ENCODE peak calls at places on chromosomes 13 and 19, in ten cellular contexts. G, V, L, R, Z, E, Q, M, F and T are unnamed samples.

GRCh38 chr13:37870895-37871550 is 1.5 kb upstream of the TRPC4 start:
- DNase-seq in V (no peak), M (no peak), L (peak), G (no peak), Q (no peak), F (no peak), R (no peak), Z (no peak), E (no peak), T (no peak)

GRCh38 chr13:27043013-27043412 is 128.6 kb downstream of the USP12 start:
- DNase-seq in R (peak), L (peak), G (no peak), E (no peak), V (no peak), M (peak), Z (peak), F (no peak), Q (peak), T (peak)

GRCh38 chr13:25148005-25148798 is 23.9 kb downstream of the AMER2 start:
- DNase-seq in L (no peak), Z (no peak), V (no peak), Q (no peak), F (no peak), G (no peak), R (no peak), M (no peak), E (no peak), T (no peak)

GRCh38 chr13:23969672-23970071 is 72.4 kb upstream of the C1QTNF9B start:
- DNase-seq in Z (no peak), V (no peak), Q (no peak), E (no peak), R (peak), G (no peak), F (no peak), L (peak), M (no peak), T (no peak)

GRCh38 chr13:110110783-110111182 is 196.2 kb downstream of the COL4A1 start:
- DNase-seq in R (no peak), E (no peak), Z (no peak), G (no peak), L (no peak), Q (no peak), F (no peak), M (no peak), V (peak), T (no peak)

GRCh38 chr13:50073340-50073739 is 58.1 kb downstream of the KCNRG start:
- DNase-seq in F (no peak), L (no peak), E (no peak), R (no peak), M (no peak), V (no peak), G (no peak), Q (no peak), Z (no peak), T (no peak)

GRCh38 chr19:46218160-46218559 is 11.4 kb upstream of the IGFL1 start:
- DNase-seq in Z (peak), R (peak), F (no peak), M (no peak), Q (no peak), V (no peak), E (no peak), G (no peak), L (peak), T (peak)

GRCh38 chr19:1848399-1849131 is at the start of gene REXO1:
- DNase-seq in Z (peak), E (peak), L (peak), R (peak), M (peak), G (peak), Q (peak), F (peak), V (peak), T (peak)

GRCh38 chr19:56091751-56092546 is 29.1 kb downstream of the ZNF787 start:
- DNase-seq in L (no peak), V (no peak), Q (no peak), M (no peak), R (no peak), Z (peak), E (no peak), F (no peak), G (no peak), T (peak)

GRCh38 chr13:95060120-95060519 is 241.1 kb downstream of the ABCC4 start:
- DNase-seq in Z (no peak), F (no peak), L (no peak), Q (no peak), R (no peak), G (no peak), M (no peak), E (no peak), V (no peak), T (no peak)

GRCh38 chr19:45161715-45162463 is 1.1 kb upstream of the NKPD1 start:
- DNase-seq in E (no peak), Q (no peak), R (no peak), F (peak), M (no peak), L (peak), G (no peak), Z (no peak), V (no peak), T (no peak)

GRCh38 chr13:23160241-23161175 is 20.3 kb upstream of the SGCG start:
- DNase-seq in Z (peak), R (no peak), Q (no peak), F (no peak), L (no peak), V (no peak), M (no peak), G (no peak), E (no peak), T (no peak)

GRCh38 chr19:7687177-7687576 is 6.5 kb downstream of the TRAPPC5 start:
- DNase-seq in V (no peak), G (no peak), M (no peak), Z (no peak), F (no peak), E (no peak), R (no peak), L (no peak), Q (no peak), T (no peak)

GRCh38 chr19:7682175-7682855 is 1.7 kb downstream of the TRAPPC5 start:
- DNase-seq in F (no peak), M (no peak), Q (no peak), R (no peak), Z (no peak), V (no peak), L (no peak), G (no peak), E (no peak), T (no peak)

GRCh38 chr19:7689165-7689564 is 8.5 kb downstream of the TRAPPC5 start:
- DNase-seq in V (no peak), Q (no peak), G (no peak), Z (no peak), F (no peak), L (no peak), M (no peak), R (no peak), E (no peak), T (no peak)

GRCh38 chr19:7681336-7682174 is 922 bp downstream of the TRAPPC5 start:
- DNase-seq in R (peak), M (peak), G (peak), Z (peak), F (peak), Q (no peak), V (peak), E (peak), L (peak), T (peak)

DNA sequence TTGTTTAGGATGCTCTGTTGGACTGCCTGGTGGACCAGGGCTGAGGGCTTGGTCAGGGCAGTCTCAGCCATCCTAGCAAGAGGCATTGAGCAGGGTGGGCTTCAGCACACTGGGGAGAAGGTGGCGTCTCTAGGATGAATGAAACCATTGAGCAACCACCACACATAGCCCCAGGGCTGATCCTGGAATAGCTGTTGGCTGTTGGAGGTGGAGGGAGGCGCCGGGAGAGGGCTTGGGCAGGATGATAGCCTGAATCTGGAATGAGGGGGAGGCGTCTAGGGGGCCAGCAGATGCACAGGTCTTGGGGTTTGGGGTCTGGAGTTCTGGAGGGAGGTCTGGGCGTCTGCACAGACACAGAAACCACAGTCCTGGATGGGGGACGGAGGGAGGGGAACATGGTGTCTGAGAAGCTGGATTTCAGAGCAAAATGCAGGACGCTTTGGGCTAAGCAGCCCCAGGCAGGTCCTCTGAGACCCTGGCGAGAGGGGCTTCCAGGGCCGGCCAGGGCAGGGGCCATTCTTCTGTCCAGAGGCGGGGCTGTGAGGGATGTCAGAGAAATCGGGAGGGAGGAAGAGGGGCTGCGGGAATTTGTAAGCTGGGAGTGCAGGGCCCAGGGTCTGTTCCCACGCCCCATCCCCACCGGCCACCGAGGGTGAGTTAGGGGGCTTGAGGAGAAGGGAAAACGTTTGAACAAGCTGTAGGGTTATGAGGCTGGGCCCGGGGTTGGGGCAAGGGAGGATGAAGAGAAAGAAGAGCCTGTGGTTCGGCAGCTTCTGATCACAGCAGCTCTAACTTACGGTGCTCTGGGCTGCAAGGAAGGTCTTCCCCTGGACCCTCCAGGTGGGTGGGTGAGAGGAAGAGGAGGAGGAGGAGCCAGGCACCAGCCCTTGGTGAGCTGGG is 5.2 kb downstream of the TRAPPC5 start:
- DNase-seq in V (no peak), M (no peak), Z (no peak), L (no peak), Q (no peak), E (no peak), R (no peak), F (no peak), G (no peak), T (no peak)
- TF ChIP-seq POLR2A in V (no peak), M (no peak), Z (no peak), L (no peak), Q (no peak), E (no peak), R (no peak), F (no peak), G (no peak), T (no peak)

DNA sequence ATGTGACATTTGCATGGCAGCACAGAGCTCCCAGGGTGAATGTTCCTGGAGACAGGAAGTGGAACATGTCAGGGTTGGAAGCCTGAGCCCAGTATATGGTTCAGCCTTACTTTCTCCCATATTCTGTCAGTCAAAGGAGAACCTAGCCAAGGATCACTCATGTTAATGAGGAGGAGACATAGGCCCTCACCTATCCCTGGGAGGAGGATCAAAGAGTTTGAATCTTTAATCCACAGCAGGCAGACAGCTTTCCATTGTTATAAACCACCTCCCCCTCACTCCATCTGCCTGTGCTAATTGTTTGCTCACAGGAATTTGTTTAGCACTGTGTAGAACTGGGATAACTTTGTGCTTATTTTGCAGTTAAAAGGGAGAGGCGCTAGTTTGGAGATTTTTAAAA is 1069.1 kb downstream of the EFNB2 start:
- DNase-seq in F (no peak), G (no peak), E (no peak), Z (no peak), L (no peak), Q (no peak), R (no peak), M (no peak), V (no peak), T (no peak)
- TF ChIP-seq POLR2A in F (no peak), G (no peak), E (no peak), Z (no peak), L (no peak), Q (no peak), R (no peak), M (no peak), V (no peak), T (no peak)

DNA sequence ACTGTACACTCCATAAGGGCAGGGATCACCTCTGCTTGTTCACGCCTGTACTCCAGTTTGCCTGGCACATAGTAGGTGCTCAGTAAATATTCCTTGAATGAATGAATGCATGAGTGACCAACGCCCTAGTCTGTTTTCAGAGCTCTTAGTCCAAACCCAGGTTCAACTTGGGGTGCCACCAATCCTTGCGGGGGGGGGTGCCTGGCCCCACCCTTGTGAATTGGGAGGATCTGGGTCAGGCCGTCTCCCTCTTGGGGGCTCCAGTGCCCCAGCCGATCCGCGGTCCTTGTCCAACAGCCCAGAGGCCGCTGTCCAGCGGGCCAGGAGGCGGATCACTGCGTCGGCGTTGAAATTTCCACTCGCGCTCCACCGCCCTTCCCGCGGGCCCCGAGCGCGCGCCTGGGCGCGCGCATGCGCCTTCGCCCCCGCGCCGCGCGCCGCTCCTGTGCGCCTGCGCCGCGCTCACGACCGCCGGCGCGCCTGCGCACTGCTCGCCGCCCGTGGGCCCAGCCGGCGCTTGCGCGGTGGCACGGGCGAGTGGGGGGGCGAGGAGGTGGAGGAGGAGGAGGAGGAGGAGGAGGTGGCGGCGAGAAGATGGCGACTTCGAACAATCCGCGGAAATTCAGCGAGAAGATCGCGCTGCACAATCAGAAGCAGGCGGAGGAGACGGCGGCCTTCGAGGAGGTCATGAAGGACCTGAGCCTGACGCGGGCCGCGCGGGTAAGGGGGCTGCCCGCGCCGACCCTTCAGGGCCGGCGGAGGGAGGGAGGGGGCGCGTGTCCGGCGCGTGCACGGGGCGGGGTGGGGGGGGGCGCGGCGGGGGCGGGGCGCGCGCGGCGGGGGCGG is at the start of gene CRTC1:
- DNase-seq in F (peak), R (peak), E (peak), V (peak), Q (peak), Z (peak), G (peak), M (peak), L (peak), T (peak)
- TF ChIP-seq POLR2A in F (peak), R (peak), E (peak), V (no peak), Q (peak), Z (peak), G (peak), M (no peak), L (peak), T (no peak)

GRCh38 chr19:35843676-35844481 is 8.4 kb downstream of the NPHS1 start:
- DNase-seq in E (no peak), L (no peak), G (peak), V (no peak), Z (no peak), R (no peak), F (no peak), M (peak), Q (no peak), T (no peak)

GRCh38 chr19:35844482-35845214 is 7.7 kb downstream of the NPHS1 start:
- DNase-seq in Z (no peak), L (no peak), V (no peak), Q (no peak), R (no peak), M (no peak), G (no peak), E (no peak), F (no peak), T (no peak)

GRCh38 chr19:35845215-35846037 is 6.9 kb downstream of the NPHS1 start:
- DNase-seq in V (no peak), Z (no peak), E (no peak), M (no peak), F (no peak), L (no peak), Q (no peak), R (peak), G (peak), T (no peak)

GRCh38 chr19:35847911-35848310 is 4.4 kb downstream of the NPHS1 start:
- DNase-seq in V (no peak), G (no peak), Z (no peak), Q (no peak), M (no peak), F (no peak), E (no peak), R (no peak), L (no peak), T (no peak)

GRCh38 chr19:35846038-35846668 is 6.2 kb downstream of the NPHS1 start:
- DNase-seq in G (no peak), Z (no peak), Q (no peak), L (no peak), F (no peak), R (no peak), E (no peak), M (no peak), V (no peak), T (no peak)
- TF ChIP-seq POLR2A in G (no peak), Z (no peak), Q (no peak), L (no peak), F (no peak), R (no peak), E (no peak), M (no peak), V (no peak), T (no peak)

GRCh38 chr13:111216166-111216960 is 101.3 kb downstream of the ARHGEF7 start:
- DNase-seq in R (peak), G (peak), V (no peak), M (peak), Q (peak), Z (peak), F (peak), E (peak), L (peak), T (no peak)

GRCh38 chr13:111215081-111216047 is 100.3 kb downstream of the ARHGEF7 start:
- DNase-seq in R (no peak), G (no peak), Q (no peak), F (peak), E (no peak), V (no peak), L (no peak), Z (no peak), M (peak), T (no peak)

GRCh38 chr13:111219950-111220349 is 100.5 kb upstream of the TEX29 start:
- DNase-seq in M (no peak), F (peak), L (no peak), Z (no peak), V (no peak), G (no peak), R (no peak), Q (no peak), E (no peak), T (no peak)

GRCh38 chr13:111217661-111218060 is 102.6 kb downstream of the ARHGEF7 start:
- DNase-seq in F (no peak), V (no peak), R (no peak), Z (no peak), Q (no peak), L (no peak), M (no peak), G (no peak), E (no peak), T (peak)

DNA sequence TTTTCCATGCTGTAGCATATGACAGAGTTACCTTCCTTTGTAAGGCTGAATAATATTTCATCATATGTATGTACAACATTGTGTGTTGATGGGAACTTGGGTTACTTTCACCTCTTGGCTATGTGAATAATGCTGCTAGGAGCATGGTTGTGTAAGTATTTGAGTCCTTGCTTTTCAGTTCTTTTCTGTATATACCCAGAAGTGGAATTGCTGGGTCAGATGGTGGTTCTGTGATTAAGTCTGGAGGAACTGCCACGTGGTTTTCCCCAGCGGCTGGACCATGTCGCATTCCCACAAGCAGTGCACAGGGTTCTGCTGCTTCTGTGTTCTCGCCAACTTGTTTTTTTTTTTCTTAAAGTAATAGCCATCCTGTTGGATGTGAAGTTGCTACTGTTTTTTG is 101.1 kb upstream of the TEX29 start:
- DNase-seq in M (no peak), V (no peak), F (no peak), Z (no peak), L (peak), R (no peak), Q (no peak), E (no peak), G (no peak), T (no peak)
- TF ChIP-seq POLR2A in M (no peak), V (no peak), F (peak), Z (no peak), L (no peak), R (no peak), Q (no peak), E (no peak), G (no peak), T (no peak)

GRCh38 chr13:33953781-33954180 is 135.8 kb downstream of the RFC3 start:
- DNase-seq in E (no peak), G (no peak), Q (no peak), F (no peak), L (no peak), V (no peak), M (no peak), R (no peak), Z (no peak), T (no peak)
- TF ChIP-seq POLR2A in E (no peak), G (no peak), Q (no peak), F (no peak), L (no peak), V (no peak), M (no peak), R (no peak), Z (no peak), T (no peak)

DNA sequence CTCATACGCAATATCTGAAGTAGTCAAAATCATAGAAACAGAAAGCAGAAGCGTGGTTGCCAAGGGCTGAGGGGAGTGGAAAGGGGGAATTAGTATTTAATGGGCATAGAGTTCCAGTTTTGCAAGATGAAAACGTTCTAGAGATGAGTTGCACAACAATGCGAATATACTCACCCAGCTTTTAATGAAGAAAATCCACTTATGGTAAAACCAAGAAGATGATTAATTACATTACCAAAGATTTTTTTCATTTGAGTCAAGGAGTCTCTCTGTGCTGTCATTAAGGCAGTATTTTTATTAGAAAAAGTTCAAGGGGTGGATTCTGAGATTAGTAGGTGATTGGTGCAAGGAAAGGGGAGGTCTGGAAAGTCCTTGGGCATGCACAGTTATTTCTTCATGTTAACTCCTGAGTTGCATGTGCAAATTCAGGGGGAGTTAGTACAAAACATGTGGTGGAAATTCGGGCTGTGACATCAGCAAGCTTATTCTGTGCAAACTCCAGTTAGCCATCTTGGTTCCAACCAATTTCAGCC is 6.9 kb upstream of the CBY2 start:
- DNase-seq in L (no peak), G (no peak), R (no peak), F (no peak), Z (peak), V (no peak), Q (no peak), E (no peak), M (no peak), T (no peak)
- TF ChIP-seq POLR2A in L (no peak), G (no peak), R (no peak), F (no peak), Z (no peak), V (no peak), Q (no peak), E (no peak), M (no peak), T (no peak)